ENCODE peak calls at places on chromosome 3, in six cellular contexts. One of them, this sample, is unnamed.

GRCh38 chr3:120637836-120638559 is 41.9 kb downstream of the NDUFB4 start:
- DNase-seq in ovary: no peak
- DNase-seq in HuH-7.5: no peak
- DNase-seq in thyroid gland: no peak
- DNase-seq in activated CD4-positive, alpha-beta memory T cell treated with anti-CD3 and anti-CD28 coated beads, Interleukin-2, amount 10 ng/mL, durations not matched to agents 7 days and 5 days: no peak
- DNase-seq in SK-MEL-5: no peak
- DNase-seq in this sample: no peak

GRCh38 chr3:195086885-195087284 is 184.1 kb downstream of the XXYLT1 start:
- DNase-seq in ovary: no peak
- DNase-seq in HuH-7.5: no peak
- DNase-seq in thyroid gland: peak
- DNase-seq in activated CD4-positive, alpha-beta memory T cell treated with anti-CD3 and anti-CD28 coated beads, Interleukin-2, amount 10 ng/mL, durations not matched to agents 7 days and 5 days: no peak
- DNase-seq in SK-MEL-5: no peak
- DNase-seq in this sample: no peak

GRCh38 chr3:159804726-159805410 is 183.8 kb upstream of the IL12A start:
- DNase-seq in ovary: peak
- DNase-seq in HuH-7.5: no peak
- DNase-seq in thyroid gland: peak
- DNase-seq in activated CD4-positive, alpha-beta memory T cell treated with anti-CD3 and anti-CD28 coated beads, Interleukin-2, amount 10 ng/mL, durations not matched to agents 7 days and 5 days: peak
- DNase-seq in SK-MEL-5: peak
- DNase-seq in this sample: peak

GRCh38 chr3:135751991-135752390 is 213.5 kb upstream of the PPP2R3A start:
- DNase-seq in ovary: no peak
- DNase-seq in HuH-7.5: no peak
- DNase-seq in thyroid gland: no peak
- DNase-seq in activated CD4-positive, alpha-beta memory T cell treated with anti-CD3 and anti-CD28 coated beads, Interleukin-2, amount 10 ng/mL, durations not matched to agents 7 days and 5 days: no peak
- DNase-seq in SK-MEL-5: no peak
- DNase-seq in this sample: no peak

GRCh38 chr3:133956333-133956732 is 60.7 kb upstream of the RAB6B start:
- DNase-seq in ovary: peak
- DNase-seq in HuH-7.5: no peak
- DNase-seq in thyroid gland: no peak
- DNase-seq in activated CD4-positive, alpha-beta memory T cell treated with anti-CD3 and anti-CD28 coated beads, Interleukin-2, amount 10 ng/mL, durations not matched to agents 7 days and 5 days: no peak
- DNase-seq in SK-MEL-5: no peak
- DNase-seq in this sample: no peak

GRCh38 chr3:160400631-160401150 is 1.2 kb downstream of the SMC4 start:
- DNase-seq in ovary: no peak
- DNase-seq in HuH-7.5: no peak
- DNase-seq in thyroid gland: peak
- DNase-seq in activated CD4-positive, alpha-beta memory T cell treated with anti-CD3 and anti-CD28 coated beads, Interleukin-2, amount 10 ng/mL, durations not matched to agents 7 days and 5 days: peak
- DNase-seq in SK-MEL-5: peak
- DNase-seq in this sample: peak

GRCh38 chr3:65666426-65667091 is 372.2 kb downstream of the MAGI1 start:
- DNase-seq in ovary: no peak
- DNase-seq in HuH-7.5: no peak
- DNase-seq in thyroid gland: no peak
- DNase-seq in activated CD4-positive, alpha-beta memory T cell treated with anti-CD3 and anti-CD28 coated beads, Interleukin-2, amount 10 ng/mL, durations not matched to agents 7 days and 5 days: no peak
- DNase-seq in SK-MEL-5: peak
- DNase-seq in this sample: no peak

GRCh38 chr3:163018664-163019063 is 1522.1 kb downstream of the OTOL1 start:
- DNase-seq in ovary: no peak
- DNase-seq in HuH-7.5: no peak
- DNase-seq in thyroid gland: no peak
- DNase-seq in activated CD4-positive, alpha-beta memory T cell treated with anti-CD3 and anti-CD28 coated beads, Interleukin-2, amount 10 ng/mL, durations not matched to agents 7 days and 5 days: no peak
- DNase-seq in SK-MEL-5: no peak
- DNase-seq in this sample: no peak

GRCh38 chr3:67044295-67044694 is 46.2 kb downstream of the KBTBD8 start:
- DNase-seq in ovary: no peak
- DNase-seq in HuH-7.5: no peak
- DNase-seq in thyroid gland: no peak
- DNase-seq in activated CD4-positive, alpha-beta memory T cell treated with anti-CD3 and anti-CD28 coated beads, Interleukin-2, amount 10 ng/mL, durations not matched to agents 7 days and 5 days: no peak
- DNase-seq in SK-MEL-5: no peak
- DNase-seq in this sample: no peak

GRCh38 chr3:126153695-126154360 is 26.6 kb downstream of the ALDH1L1 start:
- DNase-seq in ovary: no peak
- DNase-seq in HuH-7.5: no peak
- DNase-seq in thyroid gland: no peak
- DNase-seq in activated CD4-positive, alpha-beta memory T cell treated with anti-CD3 and anti-CD28 coated beads, Interleukin-2, amount 10 ng/mL, durations not matched to agents 7 days and 5 days: no peak
- DNase-seq in SK-MEL-5: no peak
- DNase-seq in this sample: no peak